ENCODE peak calls at places on chromosome 1, in seven cellular contexts. X is dorsolateral prefrontal cortex; K is GM23248; C is CD8-positive, alpha-beta memory T cell; U is PC-9; I is pancreas; T is uterus. L is an unnamed sample.
A peak's percentile ranks its signal among the peaks of the same experiment; 100 is the strongest.

GRCh38 chr1:187566371-187566770 is 737.6 kb downstream of the PLA2G4A start:
- DNase-seq in C (no peak), T (no peak), I (no peak), U (no peak), K (peak; percentile 4), X (no peak), L (no peak)

GRCh38 chr1:153832293-153832692 is 57.1 kb downstream of the SLC27A3 start:
- DNase-seq in U (no peak), C (no peak), T (no peak), K (no peak), I (no peak), X (no peak), L (no peak)

GRCh38 chr1:82848043-82848442 is 1047.3 kb downstream of the ADGRL2 start:
- DNase-seq in C (no peak), K (no peak), I (no peak), X (no peak), U (no peak), T (no peak), L (no peak)

GRCh38 chr1:197399691-197400521 is 131.9 kb downstream of the CRB1 start:
- DNase-seq in I (no peak), X (no peak), C (no peak), K (peak; percentile 62), T (no peak), U (peak; percentile 23), L (peak; percentile 69)

GRCh38 chr1:210294991-210295773 is 33.5 kb upstream of the HHAT start:
- DNase-seq in C (no peak), U (peak; percentile 70), T (peak; percentile 56), K (peak; percentile 81), I (no peak), X (no peak), L (no peak)

GRCh38 chr1:155127105-155127671 is 488 bp upstream of the EFNA1 start:
- DNase-seq in K (peak; percentile 50), X (peak; percentile 67), C (no peak), U (peak; percentile 62), T (peak; percentile 45), I (peak; percentile 86), L (peak; percentile 66)

GRCh38 chr1:178644308-178645120 is 80.5 kb upstream of the RALGPS2 start:
- DNase-seq in I (peak; percentile 76), U (peak; percentile 29), C (no peak), T (no peak), K (no peak), X (no peak), L (peak; percentile 71)

GRCh38 chr1:12078938-12079861 is 16.1 kb downstream of the TNFRSF8 start:
- DNase-seq in I (no peak), T (peak; percentile 27), X (no peak), C (no peak), K (peak; percentile 75), U (peak; percentile 25), L (peak; percentile 58)

GRCh38 chr1:69568435-69569280 is 936 bp downstream of the LRRC7 start:
- DNase-seq in C (no peak), K (peak; percentile 34), T (no peak), X (no peak), I (peak; percentile 56), U (no peak), L (no peak)

GRCh38 chr1:77412794-77413530 is 131.1 kb downstream of the AK5 start:
- DNase-seq in T (no peak), U (no peak), C (no peak), I (no peak), X (no peak), K (no peak), L (no peak)

GRCh38 chr1:247482747-247483146 is 24.8 kb upstream of the OR2B11 start:
- DNase-seq in C (no peak), X (no peak), U (no peak), I (no peak), K (peak; percentile 52), T (no peak), L (no peak)
- H3K27ac ChIP-seq in C (no peak overlapping the region), X (no peak overlapping the region), U (no peak overlapping the region), I (no peak overlapping the region), K (no peak overlapping the region), T (no peak overlapping the region), L (no peak overlapping the region)

DNA sequence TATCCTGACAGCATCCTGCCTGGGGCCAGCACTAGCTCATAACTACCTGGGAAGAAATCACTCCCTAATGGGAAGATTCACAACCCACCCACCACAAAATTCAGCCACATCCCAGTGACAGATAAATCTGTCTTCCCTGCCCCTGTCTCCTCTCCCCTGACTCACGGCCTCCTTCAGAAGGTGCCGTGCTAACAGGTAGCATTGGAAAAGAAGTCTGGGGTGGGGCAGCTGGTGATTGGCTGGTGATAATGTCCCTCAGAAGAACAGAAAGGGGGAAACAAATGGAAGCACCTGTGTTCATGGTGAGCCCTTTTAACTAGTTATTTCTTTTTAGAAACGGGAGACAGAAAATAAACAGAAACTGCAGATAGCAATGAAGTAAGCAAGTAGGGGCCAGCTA is 29.1 kb downstream of the ITPKB start:
- DNase-seq in X (no peak), K (no peak), T (no peak), I (no peak), U (no peak), C (no peak), L (no peak)
- H3K27ac ChIP-seq in X (peak overlapping the region; percentile 96), K (no peak overlapping the region), T (peak overlapping the region; percentile 98), I (no peak overlapping the region), U (no peak overlapping the region), C (no peak overlapping the region), L (no peak overlapping the region)

GRCh38 chr1:18670267-18670910 is 39.7 kb downstream of the PAX7 start:
- DNase-seq in T (no peak), X (no peak), I (no peak), C (no peak), U (no peak), K (no peak), L (no peak)

GRCh38 chr1:18666317-18666920 is 35.8 kb downstream of the PAX7 start:
- DNase-seq in U (peak; percentile 77), X (no peak), I (no peak), T (no peak), K (no peak), C (no peak), L (no peak)

GRCh38 chr1:18668750-18669404 is 38.2 kb downstream of the PAX7 start:
- DNase-seq in I (no peak), T (no peak), U (peak; percentile 75), K (peak; percentile 21), C (no peak), X (no peak), L (no peak)

GRCh38 chr1:18668051-18668450 is 37.4 kb downstream of the PAX7 start:
- DNase-seq in T (no peak), I (no peak), U (peak; percentile 29), K (no peak), X (no peak), C (no peak), L (no peak)

DNA sequence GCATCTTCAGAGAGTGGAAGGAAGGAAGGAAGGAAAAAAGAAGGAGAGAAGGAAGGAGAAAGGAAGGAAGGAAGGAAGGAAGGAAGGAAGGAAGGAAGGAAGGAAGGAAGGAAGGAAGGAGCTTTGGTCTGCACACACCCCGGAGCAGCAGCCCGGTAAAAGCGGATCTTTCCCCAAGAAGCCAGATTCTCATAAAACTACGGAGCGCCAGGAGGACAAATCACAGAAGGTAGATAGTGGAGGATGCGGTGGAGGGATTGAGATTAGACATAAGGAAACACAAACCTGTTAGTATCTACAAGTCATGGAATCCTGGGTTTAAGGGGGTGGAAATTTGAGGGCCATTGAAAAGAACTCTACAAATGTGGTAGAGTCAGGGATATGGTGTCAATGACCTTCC is 36.7 kb downstream of the PAX7 start:
- DNase-seq in T (no peak), K (no peak), I (no peak), X (no peak), C (no peak), U (no peak), L (no peak)
- H3K27ac ChIP-seq in T (no peak overlapping the region), K (no peak overlapping the region), I (no peak overlapping the region), X (no peak overlapping the region), C (no peak overlapping the region), U (peak overlapping the region; percentile 93), L (no peak overlapping the region)

DNA sequence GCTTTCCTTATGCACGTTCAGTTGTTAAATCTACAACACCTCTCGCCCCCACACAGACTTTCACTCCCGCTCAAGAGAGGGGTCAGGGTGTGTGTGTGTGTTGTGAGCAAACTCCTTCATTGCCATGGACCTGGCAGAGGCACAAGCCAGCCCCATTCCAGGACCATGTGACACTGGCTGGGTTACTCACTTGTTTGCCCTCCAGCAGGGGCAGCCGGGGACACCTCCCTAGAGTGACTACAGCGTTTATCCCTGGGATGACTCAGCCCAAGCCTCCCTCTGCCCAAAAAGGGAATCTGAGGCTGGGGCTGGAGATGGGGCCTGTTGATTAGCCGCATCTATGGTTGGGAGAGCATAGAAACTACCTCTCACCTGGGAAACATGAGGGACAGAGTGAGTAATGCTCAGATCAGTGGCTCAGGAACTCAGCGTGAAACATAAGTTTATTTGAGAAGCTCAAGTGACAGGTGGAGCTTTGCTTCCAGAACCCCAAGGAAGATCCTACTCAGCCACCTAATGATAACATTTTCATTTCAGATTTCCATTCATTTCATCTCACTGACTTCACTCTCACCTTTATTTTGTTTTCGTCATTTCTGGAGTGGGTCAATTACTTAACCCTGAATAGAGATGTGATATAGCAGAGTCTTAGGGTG is 145.3 kb upstream of the DUSP10 start:
- DNase-seq in X (no peak), I (peak; percentile 60), U (peak; percentile 97), C (no peak), K (peak; percentile 97), T (peak; percentile 20), L (peak; percentile 89)
- H3K27ac ChIP-seq in X (no peak overlapping the region), I (no peak overlapping the region), U (peak overlapping the region; percentile 84), C (no peak overlapping the region), K (peak overlapping the region; percentile 72), T (no peak overlapping the region), L (peak overlapping the region; percentile 34)

GRCh38 chr1:1157914-1158710 is 15.6 kb upstream of the TTLL10 start:
- DNase-seq in K (peak; percentile 63), C (peak; percentile 19), U (peak; percentile 86), X (peak; percentile 38), T (peak; percentile 39), I (peak; percentile 80), L (peak; percentile 8)
- H3K27ac ChIP-seq in K (peak overlapping the region; percentile 31), C (peak overlapping the region; percentile 82), U (peak overlapping the region; percentile 97), X (peak overlapping the region; percentile 99), T (peak overlapping the region; percentile 82), I (peak overlapping the region; percentile 99), L (peak overlapping the region; percentile 64)

DNA sequence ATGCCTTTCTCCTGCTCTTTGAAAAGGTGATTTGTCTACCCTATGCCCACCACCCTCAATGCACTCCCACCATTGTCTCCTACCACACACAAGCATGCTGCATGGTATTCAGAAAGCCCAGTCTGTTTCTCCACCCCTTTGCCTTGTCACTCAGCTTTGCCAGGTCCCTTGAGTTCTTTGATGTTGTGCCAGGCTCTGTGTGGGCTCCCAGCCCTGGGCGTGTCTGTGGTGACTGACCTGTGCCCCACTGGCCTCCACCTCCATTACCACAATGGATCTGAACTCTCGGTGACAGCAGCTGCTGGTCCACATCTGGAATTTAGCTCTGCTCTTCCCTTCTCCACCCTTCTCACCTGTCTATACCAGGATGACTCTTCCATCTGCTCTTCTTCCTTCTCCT is 34.9 kb downstream of the ATP2B4 start:
- DNase-seq in I (peak; percentile 69), T (no peak), C (no peak), U (peak; percentile 59), X (no peak), K (no peak), L (no peak)
- H3K27ac ChIP-seq in I (no peak overlapping the region), T (peak overlapping the region; percentile 57), C (no peak overlapping the region), U (no peak overlapping the region), X (no peak overlapping the region), K (no peak overlapping the region), L (peak overlapping the region; percentile 17)